ENCODE peak calls at places on chromosomes 2 and 18, in five cellular contexts. P, W, Q, J and T are unnamed samples.

GRCh38 chr2:78993518-78994148 is 31.9 kb upstream of the REG3G start:
- DNase-seq in P (no peak), W (no peak), Q (no peak), J (no peak), T (no peak)

GRCh38 chr2:199596549-199596948 is 138.8 kb upstream of the SATB2 start:
- DNase-seq in P (no peak), W (no peak), Q (no peak), J (no peak), T (peak; percentile 27)

GRCh38 chr2:143558665-143559064 is 429.4 kb downstream of the ARHGAP15 start:
- DNase-seq in P (no peak), W (no peak), Q (peak; percentile 68), J (no peak), T (peak; percentile 89)

GRCh38 chr2:238138331-238139102 is at the start of gene KLHL30:
- DNase-seq in P (no peak), W (no peak), Q (no peak), J (peak; percentile 48), T (no peak)

GRCh38 chr2:178527592-178527991 is 47.3 kb downstream of the PLEKHA3 start:
- DNase-seq in P (no peak), W (no peak), Q (no peak), J (no peak), T (no peak)

GRCh38 chr2:101473911-101474751 is 781 bp downstream of the RFX8 start:
- DNase-seq in P (no peak), W (no peak), Q (peak; percentile 66), J (no peak), T (peak; percentile 47)

GRCh38 chr18:54958711-54959625 is at the start of gene CCDC68:
- DNase-seq in P (no peak), W (peak; percentile 18), Q (peak; percentile 42), J (no peak), T (peak; percentile 56)

GRCh38 chr2:150296795-150297546 is 190.5 kb downstream of the RND3 start:
- DNase-seq in P (no peak), W (peak; percentile 92), Q (peak; percentile 44), J (no peak), T (peak; percentile 50)

GRCh38 chr18:24659837-24660720 is 199.6 kb downstream of the HRH4 start:
- DNase-seq in P (peak; percentile 7), W (peak; percentile 33), Q (no peak), J (no peak), T (no peak)

GRCh38 chr2:9644603-9645002 is 13.8 kb upstream of the YWHAQ start:
- DNase-seq in P (no peak), W (no peak), Q (peak; percentile 71), J (no peak), T (no peak)

GRCh38 chr18:58605027-58606020 is 23.6 kb downstream of the ALPK2 start:
- DNase-seq in P (peak; percentile 33), W (no peak), Q (peak; percentile 96), J (no peak), T (peak; percentile 94)

GRCh38 chr2:113807634-113808196 is 51.3 kb upstream of the SLC35F5 start:
- DNase-seq in P (no peak), W (no peak), Q (no peak), J (no peak), T (no peak)

GRCh38 chr18:12423393-12423792 is 15.7 kb downstream of the PRELID3A start:
- DNase-seq in P (no peak), W (no peak), Q (no peak), J (no peak), T (no peak)

GRCh38 chr18:48542513-48543181 is 3.8 kb downstream of the CTIF start:
- DNase-seq in P (no peak), W (no peak), Q (no peak), J (no peak), T (no peak)

GRCh38 chr2:186543561-186544131 is 46.2 kb upstream of the ITGAV start:
- DNase-seq in P (no peak), W (peak; percentile 87), Q (peak; percentile 95), J (peak; percentile 31), T (peak; percentile 58)

GRCh38 chr2:56682397-56682760 is 498.6 kb downstream of the CCDC85A start:
- DNase-seq in P (no peak), W (no peak), Q (peak; percentile 77), J (no peak), T (peak; percentile 62)

GRCh38 chr2:4635289-4635688 is 931.9 kb downstream of the DCDC2C start:
- DNase-seq in P (no peak), W (peak; percentile 47), Q (no peak), J (no peak), T (no peak)

GRCh38 chr2:187377335-187377734 is 70.7 kb downstream of the CALCRL start:
- DNase-seq in P (no peak), W (no peak), Q (peak; percentile 30), J (no peak), T (peak; percentile 20)

GRCh38 chr2:182672471-182673165 is 43.4 kb upstream of the DNAJC10 start:
- DNase-seq in P (no peak), W (peak; percentile 76), Q (peak; percentile 83), J (no peak), T (peak; percentile 85)

DNA sequence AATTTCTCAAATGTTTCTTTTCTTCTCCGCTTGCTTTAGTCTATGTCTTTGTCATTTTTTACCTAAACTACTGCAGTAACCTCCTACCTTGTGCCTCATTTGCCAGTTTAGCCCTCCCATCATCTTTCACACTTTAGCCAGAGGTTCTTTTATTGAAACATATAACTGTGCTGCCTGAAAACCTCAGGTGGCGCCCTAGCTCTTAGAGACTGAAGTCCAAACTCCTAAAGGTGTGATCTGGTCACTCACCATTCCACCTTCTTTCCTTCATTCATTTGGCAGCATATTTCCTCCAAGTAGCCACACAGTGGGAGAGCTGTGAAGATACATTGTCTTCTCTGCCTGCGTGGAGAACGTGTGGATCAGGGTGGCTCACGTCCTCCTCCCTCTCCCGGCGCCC is 98.2 kb upstream of the MAPRE2 start:
- DNase-seq in P (no peak), W (no peak), Q (no peak), J (no peak), T (no peak)
- TF ChIP-seq CTCF in P (no peak), W (no peak), Q (no peak), J (peak; percentile 5), T (no peak)

GRCh38 chr2:179605341-179605740 is 256.1 kb downstream of the ZNF385B start:
- DNase-seq in P (no peak), W (no peak), Q (no peak), J (no peak), T (no peak)

GRCh38 chr2:179602452-179602851 is 259.0 kb downstream of the ZNF385B start:
- DNase-seq in P (no peak), W (no peak), Q (no peak), J (no peak), T (no peak)

GRCh38 chr2:179606141-179606540 is 255.3 kb downstream of the ZNF385B start:
- DNase-seq in P (no peak), W (no peak), Q (no peak), J (no peak), T (no peak)

DNA sequence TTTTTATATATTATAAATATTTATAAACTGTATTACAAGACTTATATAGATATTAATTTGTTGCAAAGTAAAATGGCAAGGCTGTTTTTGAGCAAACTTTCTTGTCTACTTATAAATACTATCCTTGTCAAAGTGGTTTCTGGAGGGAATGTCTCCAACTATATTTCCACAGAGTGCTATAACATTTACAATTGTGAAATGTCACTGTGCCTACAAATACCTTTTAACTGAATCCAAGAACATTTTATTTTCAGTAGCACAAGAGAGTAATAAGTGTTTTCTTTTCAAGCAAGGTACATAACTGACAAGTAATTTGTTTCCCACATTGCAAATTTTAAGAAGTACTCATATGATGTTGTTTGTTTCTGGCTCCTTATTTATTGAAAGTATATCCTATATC is 256.8 kb downstream of the ZNF385B start:
- DNase-seq in P (no peak), W (no peak), Q (no peak), J (no peak), T (no peak)
- H3K4me3 ChIP-seq in P (no peak overlapping the region), W (no peak overlapping the region), Q (no peak overlapping the region), J (no peak overlapping the region), T (no peak overlapping the region)

GRCh38 chr2:31694444-31694843 is 113.7 kb upstream of the SRD5A2 start:
- DNase-seq in P (no peak), W (no peak), Q (no peak), J (no peak), T (peak; percentile 13)
- TF ChIP-seq CTCF in P (no peak), W (peak; percentile 6), Q (no peak), J (peak; percentile 40), T (peak; percentile 30)

DNA sequence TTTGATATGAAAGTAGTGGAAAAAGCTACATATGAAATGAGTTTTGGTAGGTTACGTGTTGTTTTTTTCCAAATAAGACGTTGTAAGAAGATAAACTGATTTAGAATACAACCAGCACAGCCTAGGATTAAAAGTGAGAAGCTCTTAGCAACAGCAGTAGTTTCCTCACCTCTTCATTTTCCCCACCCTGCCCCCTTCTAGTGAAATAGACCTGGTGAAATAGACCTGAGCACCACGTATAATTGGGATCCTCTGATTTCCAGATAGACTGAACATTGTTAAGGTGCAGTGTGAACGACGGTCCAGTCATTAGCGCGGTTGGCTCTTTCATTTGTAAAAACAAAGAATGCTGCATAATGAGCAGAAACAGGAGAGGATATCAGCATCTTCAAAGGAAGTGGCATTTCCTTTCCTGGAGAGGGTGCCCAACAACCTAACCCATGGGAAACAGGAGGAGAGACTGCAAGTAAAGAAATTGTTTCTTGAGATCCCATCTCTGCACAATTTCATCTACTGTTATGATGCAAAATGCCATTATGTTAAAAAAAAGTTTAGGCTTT is 114.3 kb downstream of the FIGN start:
- DNase-seq in P (no peak), W (no peak), Q (no peak), J (no peak), T (no peak)
- H3K4me3 ChIP-seq in P (no peak overlapping the region), W (no peak overlapping the region), Q (no peak overlapping the region), J (no peak overlapping the region), T (no peak overlapping the region)

GRCh38 chr2:62770629-62771028 is 65.1 kb downstream of the EHBP1 start:
- DNase-seq in P (no peak), W (no peak), Q (no peak), J (no peak), T (no peak)
- TF ChIP-seq CTCF in P (no peak), W (no peak), Q (no peak), J (no peak), T (no peak)

GRCh38 chr2:20423376-20423775 is 23.5 kb upstream of the RHOB start:
- DNase-seq in P (no peak), W (no peak), Q (no peak), J (no peak), T (no peak)
- H3K4me3 ChIP-seq in P (no peak overlapping the region), W (no peak overlapping the region), Q (no peak overlapping the region), J (no peak overlapping the region), T (no peak overlapping the region)